ENCODE peak calls at places on chromosomes 12 and 14, in six cellular contexts. F is IMR-90, O is breast epithelium, K is HL-60, X is sigmoid colon, C is hepatocyte. Z is an unnamed sample. For H3K27me3, the result is how much of the 10 kb centered on the place peaks cover.

GRCh38 chr14:105505101-105505500 is 14.1 kb downstream of the TEDC1 start:
- DNase-seq in F (no peak), O (no peak), K (no peak), X (peak), C (no peak), Z (no peak)

GRCh38 chr12:39431797-39432196 is 11.1 kb downstream of the KIF21A start:
- DNase-seq in F (no peak), O (no peak), K (no peak), X (no peak), C (no peak), Z (no peak)

GRCh38 chr14:34488528-34488927 is 26.5 kb upstream of the SPTSSA start:
- DNase-seq in F (no peak), O (no peak), K (no peak), X (no peak), C (no peak), Z (no peak)

GRCh38 chr14:23695220-23695999 is 59.2 kb downstream of the DHRS2 start:
- DNase-seq in F (no peak), O (no peak), K (no peak), X (no peak), C (peak), Z (no peak)

GRCh38 chr14:21367582-21368144 is 16.2 kb downstream of the SUPT16H start:
- DNase-seq in F (peak), O (no peak), K (no peak), X (no peak), C (no peak), Z (no peak)

GRCh38 chr12:91219511-91219910 is 36.9 kb upstream of the DCN start:
- DNase-seq in F (peak), O (no peak), K (no peak), X (no peak), C (peak), Z (no peak)

GRCh38 chr14:93346926-93347721 is at the start of gene COX8C:
- DNase-seq in F (no peak), O (no peak), K (no peak), X (no peak), C (no peak), Z (no peak)

GRCh38 chr12:3753549-3754284 is 808 bp upstream of the CRACR2A start:
- DNase-seq in F (no peak), O (no peak), K (no peak), X (peak), C (no peak), Z (no peak)

GRCh38 chr12:61272441-61272840 is 987.8 kb upstream of the USP15 start:
- DNase-seq in F (no peak), O (no peak), K (no peak), X (no peak), C (no peak), Z (no peak)

GRCh38 chr12:13044002-13044858 is at the start of gene FAM234B:
- DNase-seq in F (peak), O (peak), K (peak), X (peak), C (peak), Z (peak)

GRCh38 chr12:113459981-113460380 is 11.7 kb downstream of the LHX5 start:
- DNase-seq in F (no peak), O (no peak), K (no peak), X (no peak), C (no peak), Z (no peak)

GRCh38 chr12:47799357-47799955 is 20.2 kb downstream of the HDAC7 start:
- DNase-seq in F (no peak), O (no peak), K (no peak), X (peak), C (no peak), Z (peak)

GRCh38 chr12:106684497-106684896 is 90.0 kb upstream of the RIC8B start:
- DNase-seq in F (no peak), O (no peak), K (no peak), X (no peak), C (no peak), Z (no peak)

GRCh38 chr14:74683406-74683805 is 29.5 kb downstream of the AREL1 start:
- DNase-seq in F (no peak), O (no peak), K (no peak), X (no peak), C (no peak), Z (no peak)

GRCh38 chr12:24072302-24072701 is 122.8 kb upstream of the SOX5 start:
- DNase-seq in F (peak), O (no peak), K (no peak), X (no peak), C (no peak), Z (no peak)

DNA sequence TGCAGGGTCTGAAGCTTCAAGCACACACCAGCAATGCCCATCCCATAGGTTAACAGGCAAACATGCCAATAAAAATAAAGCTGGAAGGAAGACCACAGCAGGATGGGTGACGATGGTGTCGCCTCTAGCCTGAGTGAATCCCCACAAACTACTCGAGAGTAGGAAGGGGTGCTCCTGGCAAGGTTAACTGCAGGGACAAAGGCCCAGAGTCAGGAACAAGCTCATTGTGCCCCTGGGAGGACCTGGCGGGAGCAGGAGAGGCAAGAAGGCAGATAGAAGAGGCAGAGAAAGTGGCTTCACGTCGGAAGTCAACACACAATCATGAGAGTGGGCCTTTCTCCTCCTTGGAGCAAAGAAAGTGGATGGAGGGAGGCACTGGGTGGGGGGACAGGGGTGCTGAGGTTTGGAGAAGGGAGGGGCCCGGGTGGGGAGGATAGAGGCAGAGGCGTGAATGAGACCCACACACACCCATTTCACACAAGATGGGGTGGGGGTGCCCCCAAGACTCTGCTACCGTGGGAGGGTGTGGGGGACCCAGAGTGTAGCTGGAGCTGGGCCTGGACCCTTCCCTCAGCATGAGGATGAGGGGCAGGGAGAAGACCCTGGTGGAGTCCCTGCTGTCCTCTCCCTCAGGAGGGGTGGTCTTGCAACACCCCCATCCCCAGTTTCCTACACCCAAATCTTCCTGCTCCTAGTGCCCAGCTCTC is 43.1 kb downstream of the DIO3 start:
- DNase-seq in F (no peak), O (peak), K (no peak), X (no peak), C (no peak), Z (peak)
- H3K27me3 ChIP-seq in F (under half), O (under half), K (under half), X (under half), C (under half), Z (under half)

DNA sequence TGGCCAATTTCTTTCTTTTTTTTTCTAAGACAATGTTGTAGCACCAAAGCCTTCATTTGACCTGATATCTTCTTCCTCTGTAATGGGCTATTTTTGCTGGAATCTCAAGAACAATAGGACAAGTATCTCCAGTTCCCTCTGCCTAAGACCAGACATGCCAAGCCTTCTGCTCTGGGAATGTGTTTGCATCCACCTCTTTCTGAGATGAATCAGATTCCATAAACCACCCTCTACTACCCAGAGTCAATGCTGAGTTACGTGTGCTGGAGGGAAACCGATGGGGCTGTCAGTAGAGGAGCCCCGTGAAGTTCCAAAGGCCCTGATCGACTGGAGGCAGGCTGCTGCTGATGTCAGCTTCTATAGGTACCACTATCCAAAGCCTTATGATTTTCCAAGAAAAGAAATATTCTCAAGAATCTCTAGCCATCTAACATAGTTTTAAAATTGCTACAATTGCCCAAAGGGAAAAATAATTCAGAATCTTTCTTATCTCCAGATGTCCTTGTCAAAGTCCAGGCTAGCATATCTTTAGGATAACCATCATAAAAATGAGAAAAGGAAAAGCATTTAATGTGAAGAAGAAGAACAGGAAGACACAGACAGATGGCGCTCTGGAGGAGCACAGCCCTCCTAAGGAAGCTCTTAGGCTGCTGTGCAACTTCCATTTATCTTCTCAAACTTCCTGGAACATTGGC is 101.9 kb downstream of the SLC8A3 start:
- DNase-seq in F (peak), O (no peak), K (no peak), X (no peak), C (peak), Z (peak)
- H3K27me3 ChIP-seq in F (under half), O (under half), K (under half), X (under half), C (under half), Z (under half)

DNA sequence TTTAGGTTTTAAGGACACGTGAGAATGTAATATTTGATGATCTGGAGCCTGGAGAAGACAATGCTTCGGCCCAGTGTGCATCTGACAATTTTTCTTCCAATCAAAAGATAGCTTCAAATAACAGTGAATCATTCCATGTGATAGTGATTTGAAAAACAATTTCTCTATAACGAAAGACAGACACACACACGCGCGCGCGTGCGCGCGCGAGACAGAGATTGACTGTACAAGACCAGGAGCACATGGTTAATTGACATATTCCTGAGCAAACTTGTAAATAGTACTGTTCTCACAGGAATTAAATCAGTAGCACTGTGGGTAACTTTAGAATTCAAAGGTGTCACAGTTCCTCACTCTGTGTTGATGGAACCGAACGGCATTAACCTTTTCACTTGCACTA is 287.5 kb upstream of the LMO3 start:
- DNase-seq in F (no peak), O (no peak), K (no peak), X (no peak), C (no peak), Z (no peak)
- H3K27me3 ChIP-seq in F (under half), O (under half), K (under half), X (under half), C (under half), Z (under half)

DNA sequence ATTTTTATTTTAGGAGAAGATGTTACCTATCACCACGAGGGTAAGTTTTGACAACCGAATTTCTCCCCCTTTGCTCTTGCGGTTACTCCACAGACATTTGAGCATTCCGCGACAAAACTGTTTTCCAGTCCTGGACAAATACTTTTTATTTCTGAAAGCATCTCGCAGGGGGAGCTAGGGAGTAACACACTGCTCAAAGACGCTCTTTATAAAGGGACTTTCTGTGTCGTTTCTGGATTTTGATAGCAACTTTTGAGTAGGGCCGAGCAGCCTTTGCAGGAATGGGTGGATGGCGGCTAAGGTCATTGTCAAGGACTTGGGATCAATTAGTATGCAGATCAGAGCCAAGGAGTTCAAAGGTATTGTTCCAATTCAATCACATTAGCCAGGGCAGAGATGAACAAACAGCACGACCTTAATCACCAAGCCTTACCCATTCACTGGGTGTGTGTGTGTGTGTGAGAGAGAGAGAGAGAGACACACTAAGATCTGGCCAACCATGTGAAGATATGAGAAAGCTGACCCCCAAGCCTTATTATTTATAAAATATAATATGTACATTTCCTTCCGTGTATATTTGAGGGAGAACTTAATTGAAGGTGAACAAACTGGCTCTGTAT is 613.6 kb downstream of the VRK1 start:
- DNase-seq in F (no peak), O (no peak), K (no peak), X (no peak), C (no peak), Z (no peak)
- H3K27me3 ChIP-seq in F (under half), O (under half), K (under half), X (under half), C (half or more), Z (under half)

GRCh38 chr12:197347-197746 is 16.6 kb downstream of the SLC6A12 start:
- DNase-seq in F (no peak), O (no peak), K (no peak), X (no peak), C (no peak), Z (no peak)
- H3K27me3 ChIP-seq in F (half or more), O (under half), K (under half), X (under half), C (under half), Z (under half)

GRCh38 chr12:1881936-1882335 is 36.5 kb downstream of the CACNA2D4 start:
- DNase-seq in F (no peak), O (no peak), K (no peak), X (no peak), C (no peak), Z (no peak)
- H3K27me3 ChIP-seq in F (half or more), O (under half), K (under half), X (under half), C (under half), Z (under half)

GRCh38 chr12:54750-55535 is 11.6 kb upstream of the IQSEC3 start:
- DNase-seq in F (no peak), O (no peak), K (no peak), X (no peak), C (peak), Z (no peak)

GRCh38 chr12:56683-57346 is 9.8 kb upstream of the IQSEC3 start:
- DNase-seq in F (no peak), O (no peak), K (no peak), X (no peak), C (no peak), Z (no peak)

GRCh38 chr12:54331-54730 is 12.2 kb upstream of the IQSEC3 start:
- DNase-seq in F (no peak), O (no peak), K (no peak), X (no peak), C (no peak), Z (no peak)

GRCh38 chr12:58832-59231 is 7.7 kb upstream of the IQSEC3 start:
- DNase-seq in F (no peak), O (no peak), K (no peak), X (no peak), C (no peak), Z (no peak)

DNA sequence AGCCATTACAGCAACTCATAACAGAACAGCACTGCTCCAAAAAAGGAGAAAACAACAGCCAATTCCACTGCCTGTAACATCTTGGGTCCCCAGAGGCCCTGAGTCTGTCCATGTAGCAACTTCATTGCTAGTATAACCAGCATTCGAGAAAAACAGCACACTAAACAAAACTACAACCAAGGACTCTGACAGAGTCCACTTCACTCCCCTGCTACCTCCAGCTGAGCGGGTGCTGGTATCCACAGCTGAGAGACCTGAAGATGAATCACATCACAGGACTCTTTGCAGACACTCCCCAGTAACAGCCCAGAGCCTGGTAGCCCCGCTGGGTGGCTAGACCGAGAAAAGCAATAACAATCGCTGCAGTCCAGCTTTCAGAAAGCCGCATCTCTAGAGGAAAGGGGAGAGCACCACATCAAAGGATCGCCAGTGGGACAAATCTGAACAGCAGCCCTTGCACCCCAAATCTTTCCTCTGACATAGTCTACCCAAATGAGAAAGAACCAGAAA is 9.0 kb upstream of the IQSEC3 start:
- DNase-seq in F (no peak), O (no peak), K (no peak), X (no peak), C (no peak), Z (no peak)
- H3K27me3 ChIP-seq in F (under half), O (under half), K (under half), X (under half), C (under half), Z (under half)

DNA sequence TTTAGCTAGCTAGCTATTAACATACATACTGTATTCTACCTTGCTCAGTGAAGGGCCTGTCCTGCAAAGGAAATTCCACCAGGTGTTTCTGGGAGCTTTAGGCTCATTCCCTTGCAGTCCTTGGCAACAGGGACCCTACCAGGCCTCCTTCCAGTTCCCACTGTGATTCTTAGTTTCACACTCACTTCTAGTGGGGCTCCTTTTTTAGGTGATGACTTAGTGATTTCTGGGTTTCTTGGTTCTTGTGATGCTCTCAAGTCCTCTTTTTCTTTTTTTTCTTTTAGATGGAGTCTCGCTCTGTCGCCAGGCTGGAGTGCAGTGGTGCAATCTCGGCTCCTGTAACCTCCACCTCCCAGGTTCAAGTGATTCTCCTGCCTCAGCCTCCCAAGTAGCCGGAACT is 10.4 kb upstream of the STRN3 start:
- DNase-seq in F (no peak), O (no peak), K (no peak), X (no peak), C (no peak), Z (no peak)
- H3K27me3 ChIP-seq in F (under half), O (under half), K (under half), X (under half), C (under half), Z (under half)